ENCODE peak calls at places on chromosomes 12 and 14, in ten cellular contexts. Z is left colon; N is activated T-cell treated with anti-CD3 and anti-CD28 coated beads, Interleukin-2, amount 50 U/mL, for 48 hours; X is T-helper 17 cell; I is GM20000; V is GDM1; Q is mammary epithelial cell; E is stomach; M is SIG-M5; O is aorta. J is an unnamed sample.

GRCh38 chr14:74400328-74400727 is 25.7 kb downstream of the SYNDIG1L start:
- DNase-seq in X (no peak), Z (no peak), M (no peak), Q (no peak), E (no peak), N (no peak), V (no peak), I (no peak), O (no peak), J (no peak)

GRCh38 chr14:69317392-69317755 is 57.4 kb downstream of the GALNT16 start:
- DNase-seq in O (no peak), V (no peak), I (no peak), E (no peak), X (no peak), M (no peak), Z (no peak), N (no peak), Q (no peak), J (no peak)

GRCh38 chr14:68619805-68620574 is 172.9 kb downstream of the ZFP36L1 start:
- DNase-seq in I (no peak), X (no peak), M (no peak), N (no peak), Z (no peak), O (no peak), V (no peak), Q (no peak), E (no peak), J (no peak)

GRCh38 chr12:103742349-103742784 is 98.7 kb downstream of the NT5DC3 start:
- DNase-seq in I (no peak), M (no peak), E (peak; percentile 27), O (no peak), Z (peak; percentile 53), N (no peak), V (no peak), Q (peak; percentile 39), X (no peak), J (no peak)

GRCh38 chr14:51730094-51730493 is 78.4 kb downstream of the FRMD6 start:
- DNase-seq in V (no peak), N (no peak), M (no peak), Z (no peak), X (no peak), O (no peak), Q (no peak), I (no peak), E (no peak), J (no peak)

GRCh38 chr14:91493169-91493568 is 16.9 kb downstream of the PPP4R3A start:
- DNase-seq in N (no peak), Z (no peak), E (no peak), X (no peak), V (no peak), I (no peak), Q (no peak), O (no peak), M (no peak), J (no peak)

GRCh38 chr14:52427460-52427859 is 113.3 kb downstream of the PTGER2 start:
- DNase-seq in Z (no peak), O (no peak), E (no peak), I (no peak), X (no peak), M (no peak), Q (no peak), V (no peak), N (no peak), J (no peak)

GRCh38 chr12:21831671-21832357 is 57.3 kb upstream of the KCNJ8 start:
- DNase-seq in N (no peak), M (no peak), V (no peak), E (no peak), I (no peak), X (no peak), Z (peak; percentile 3), O (peak; percentile 49), Q (no peak), J (no peak)

GRCh38 chr12:76720068-76720467 is 43.8 kb upstream of the ZDHHC17 start:
- DNase-seq in E (no peak), X (no peak), Z (no peak), I (no peak), Q (peak; percentile 65), M (no peak), O (no peak), N (no peak), V (no peak), J (no peak)

GRCh38 chr12:2752676-2753371 is 41.9 kb upstream of the FKBP4 start:
- DNase-seq in M (no peak), X (peak; percentile 62), Z (peak; percentile 87), V (peak; percentile 70), E (peak; percentile 79), O (peak; percentile 85), I (peak; percentile 81), Q (peak; percentile 55), N (peak; percentile 85), J (peak; percentile 59)

GRCh38 chr12:59657711-59658110 is 61.9 kb downstream of the SLC16A7 start:
- DNase-seq in Q (no peak), O (no peak), X (no peak), V (no peak), N (no peak), M (no peak), Z (no peak), E (no peak), I (no peak), J (no peak)

GRCh38 chr14:20811994-20812393 is 9.3 kb upstream of the RNASE1 start:
- DNase-seq in Z (peak; percentile 53), V (peak; percentile 43), M (no peak), E (no peak), Q (no peak), X (no peak), O (no peak), N (no peak), I (no peak), J (no peak)

GRCh38 chr12:62301799-62302133 is 41.6 kb downstream of the USP15 start:
- DNase-seq in X (no peak), Q (no peak), I (no peak), Z (no peak), O (no peak), V (no peak), M (no peak), E (no peak), N (no peak), J (no peak)

GRCh38 chr12:57342207-57342691 is 88.6 kb downstream of the R3HDM2 start:
- DNase-seq in Q (no peak), I (no peak), V (peak; percentile 39), O (peak; percentile 49), M (no peak), Z (no peak), E (no peak), N (peak; percentile 22), X (no peak), J (no peak)

GRCh38 chr12:76111209-76111749 is 26.8 kb upstream of the NAP1L1 start:
- DNase-seq in M (no peak), N (no peak), X (no peak), Z (no peak), Q (no peak), I (no peak), V (no peak), E (no peak), O (no peak), J (no peak)

GRCh38 chr12:99146185-99146584 is 501.1 kb downstream of the APAF1 start:
- DNase-seq in I (no peak), E (no peak), Z (no peak), V (no peak), N (no peak), Q (no peak), X (no peak), O (no peak), M (no peak), J (no peak)

GRCh38 chr12:110537605-110538409 is 35.7 kb downstream of the RAD9B start:
- DNase-seq in N (no peak), I (no peak), Z (peak; percentile 56), O (peak; percentile 53), E (peak; percentile 58), V (no peak), X (no peak), M (no peak), Q (peak; percentile 83), J (no peak)

GRCh38 chr12:39592295-39592694 is 27.3 kb downstream of the ABCD2 start:
- DNase-seq in I (no peak), V (no peak), Q (no peak), Z (no peak), M (no peak), N (no peak), E (no peak), O (no peak), X (no peak), J (no peak)

GRCh38 chr12:108063192-108063591 is 65.9 kb upstream of the WSCD2 start:
- DNase-seq in I (no peak), E (no peak), O (no peak), V (no peak), Z (no peak), M (no peak), X (no peak), Q (no peak), N (no peak), J (peak; percentile 58)

GRCh38 chr14:50741571-50741970 is 73.5 kb upstream of the SAV1 start:
- DNase-seq in M (no peak), V (no peak), N (no peak), I (peak; percentile 17), O (no peak), E (no peak), Z (no peak), Q (peak; percentile 72), X (no peak), J (no peak)

GRCh38 chr12:6178981-6179761 is 21.0 kb upstream of the CD9 start:
- DNase-seq in Q (no peak), X (no peak), M (no peak), N (no peak), V (no peak), I (no peak), E (no peak), O (peak; percentile 35), Z (no peak), J (no peak)

GRCh38 chr12:131916306-131917138 is 12.6 kb upstream of the PUS1 start:
- DNase-seq in E (no peak), X (no peak), V (no peak), Q (no peak), O (no peak), N (no peak), M (no peak), I (no peak), Z (no peak), J (no peak)

GRCh38 chr14:49621114-49621881 is 699 bp downstream of the MGAT2 start:
- DNase-seq in O (peak; percentile 91), X (no peak), Q (no peak), I (peak; percentile 65), M (no peak), V (peak; percentile 76), E (peak; percentile 63), N (peak; percentile 77), Z (peak; percentile 81), J (peak; percentile 79)

J was measured in NCI-H526.